ENCODE peak calls at places on chromosomes 11 and 22, in seven cellular contexts. M, V, Q, T, B, S and K are unnamed samples.

GRCh38 chr11:33588056-33588455 is 112.6 kb downstream of the C11orf91 start:
- DNase-seq in M (no peak), V (no peak), Q (no peak), T (no peak), B (no peak), S (peak), K (no peak)

GRCh38 chr11:75261902-75262361 is 21.4 kb downstream of the TPBGL start:
- DNase-seq in M (no peak), V (no peak), Q (no peak), T (no peak), B (no peak), S (no peak), K (no peak)

GRCh38 chr11:69218946-69219720 is 63.4 kb downstream of the SMIM38 start:
- DNase-seq in M (no peak), V (no peak), Q (peak), T (no peak), B (no peak), S (peak), K (no peak)

GRCh38 chr11:28517621-28518020 is 409.4 kb downstream of the METTL15 start:
- DNase-seq in M (no peak), V (no peak), Q (no peak), T (no peak), B (no peak), S (no peak), K (no peak)

GRCh38 chr22:36540867-36541642 is 12.1 kb upstream of the EIF3D start:
- DNase-seq in M (no peak), V (no peak), Q (no peak), T (peak), B (no peak), S (peak), K (no peak)

GRCh38 chr11:31874631-31875191 is 63.6 kb upstream of the PAX6 start:
- DNase-seq in M (no peak), V (peak), Q (no peak), T (peak), B (no peak), S (no peak), K (no peak)

GRCh38 chr11:113317297-113317696 is 2.9 kb downstream of the TTC12 start:
- DNase-seq in M (no peak), V (no peak), Q (no peak), T (peak), B (no peak), S (no peak), K (no peak)

GRCh38 chr11:84261707-84262106 is 975.5 kb upstream of the CCDC90B start:
- DNase-seq in M (peak), V (no peak), Q (peak), T (peak), B (peak), S (peak), K (no peak)

GRCh38 chr11:2512431-2513407 is 67.9 kb downstream of the KCNQ1 start:
- DNase-seq in M (no peak), V (no peak), Q (peak), T (no peak), B (no peak), S (no peak), K (no peak)

GRCh38 chr11:69325446-69325845 is 31.5 kb downstream of the MYEOV start:
- DNase-seq in M (no peak), V (no peak), Q (peak), T (no peak), B (no peak), S (no peak), K (no peak)

GRCh38 chr22:37488337-37489135 is 2.4 kb upstream of the MFNG start:
- DNase-seq in M (no peak), V (no peak), Q (no peak), T (no peak), B (no peak), S (no peak), K (no peak)

GRCh38 chr22:43442386-43443060 is 30.7 kb downstream of the MPPED1 start:
- DNase-seq in M (no peak), V (no peak), Q (peak), T (no peak), B (no peak), S (no peak), K (no peak)

GRCh38 chr11:70394211-70394950 is 3.9 kb upstream of the CTTN start:
- DNase-seq in M (no peak), V (no peak), Q (no peak), T (no peak), B (no peak), S (no peak), K (no peak)

GRCh38 chr11:118688851-118689502 is 9.5 kb upstream of the TREH start:
- DNase-seq in M (no peak), V (no peak), Q (no peak), T (no peak), B (no peak), S (no peak), K (no peak)

GRCh38 chr22:42805016-42805997 is 51.8 kb downstream of the ARFGAP3 start:
- DNase-seq in M (no peak), V (no peak), Q (peak), T (no peak), B (no peak), S (no peak), K (no peak)

GRCh38 chr11:72229336-72229924 is 4.9 kb downstream of the INPPL1 start:
- DNase-seq in M (no peak), V (no peak), Q (no peak), T (no peak), B (no peak), S (no peak), K (no peak)

GRCh38 chr11:2590131-2590950 is 109.5 kb downstream of the KCNQ1OT1 start:
- DNase-seq in M (no peak), V (no peak), Q (no peak), T (no peak), B (no peak), S (no peak), K (no peak)

GRCh38 chr11:116913000-116913399 is 75.6 kb upstream of the APOA1 start:
- DNase-seq in M (peak), V (no peak), Q (no peak), T (no peak), B (no peak), S (no peak), K (peak)

GRCh38 chr11:1836011-1836945 is 1.5 kb downstream of the SYT8 start:
- DNase-seq in M (no peak), V (no peak), Q (no peak), T (no peak), B (no peak), S (no peak), K (no peak)

DNA sequence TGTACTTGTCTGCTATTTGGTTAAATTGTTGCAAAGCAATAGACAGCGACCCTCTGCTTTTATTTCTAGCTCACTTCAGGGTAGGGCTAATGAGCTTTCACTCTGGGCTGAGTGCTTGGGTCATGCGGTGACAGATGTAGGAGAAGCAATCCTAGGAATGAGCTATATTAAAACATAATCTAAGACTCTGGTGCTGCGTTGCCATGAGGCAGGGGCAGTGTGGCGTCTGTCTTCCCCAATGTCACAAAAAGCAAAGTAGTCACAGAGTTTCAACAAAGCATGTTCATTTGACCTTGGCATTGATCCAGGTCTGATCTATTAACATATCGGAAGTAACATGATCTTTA is 55.5 kb upstream of the GRAMD1B start:
- DNase-seq in M (no peak), V (no peak), Q (no peak), T (no peak), B (no peak), S (no peak), K (no peak)
- H4K8ac ChIP-seq in M (no peak), V (no peak), Q (no peak), T (no peak), B (no peak), S (no peak), K (no peak)

GRCh38 chr22:48316876-48317250 is 1510.8 kb downstream of the BRD1 start:
- DNase-seq in M (no peak), V (no peak), Q (peak), T (no peak), B (no peak), S (no peak), K (no peak)
- H4K8ac ChIP-seq in M (no peak), V (no peak), Q (no peak), T (no peak), B (no peak), S (no peak), K (no peak)

DNA sequence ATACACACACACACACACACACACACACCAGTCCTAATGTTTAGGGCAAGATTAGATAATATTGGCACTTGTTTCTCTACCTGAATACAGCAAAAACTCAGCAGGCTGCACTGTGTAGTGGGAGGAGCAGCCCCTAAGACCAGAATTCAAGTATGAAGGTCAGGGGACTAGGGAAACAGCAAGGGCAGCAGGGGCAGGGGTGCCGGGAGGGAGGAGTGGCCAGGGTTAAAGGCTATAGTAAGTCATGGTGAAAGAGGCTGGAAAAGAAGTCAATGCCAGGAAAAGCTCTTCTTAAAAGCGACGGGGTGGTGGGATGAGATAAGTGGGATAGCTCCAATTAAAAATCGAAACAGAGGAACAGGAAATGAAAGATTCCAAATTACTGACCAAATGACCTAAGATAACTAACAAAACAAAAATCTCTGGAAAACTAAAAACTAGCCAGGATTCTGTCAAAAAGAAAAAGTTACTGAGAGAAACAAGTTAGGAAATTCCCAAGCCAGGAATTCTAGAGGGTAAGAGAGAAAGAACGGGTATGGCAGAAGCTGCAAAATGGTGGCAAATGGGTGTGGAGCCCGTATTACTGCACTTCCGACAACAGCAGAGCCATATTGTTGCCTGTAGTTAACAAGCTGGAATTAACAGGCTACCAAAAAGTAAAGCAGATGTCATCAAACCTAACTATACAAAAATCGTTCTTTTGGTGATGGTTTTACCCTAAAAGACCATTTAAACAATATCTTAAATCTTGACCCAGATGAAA is 1.3 kb downstream of the ASCL3 start:
- DNase-seq in M (no peak), V (no peak), Q (no peak), T (no peak), B (no peak), S (no peak), K (no peak)
- H4K8ac ChIP-seq in M (no peak), V (no peak), Q (no peak), T (no peak), B (no peak), S (no peak), K (no peak)

DNA sequence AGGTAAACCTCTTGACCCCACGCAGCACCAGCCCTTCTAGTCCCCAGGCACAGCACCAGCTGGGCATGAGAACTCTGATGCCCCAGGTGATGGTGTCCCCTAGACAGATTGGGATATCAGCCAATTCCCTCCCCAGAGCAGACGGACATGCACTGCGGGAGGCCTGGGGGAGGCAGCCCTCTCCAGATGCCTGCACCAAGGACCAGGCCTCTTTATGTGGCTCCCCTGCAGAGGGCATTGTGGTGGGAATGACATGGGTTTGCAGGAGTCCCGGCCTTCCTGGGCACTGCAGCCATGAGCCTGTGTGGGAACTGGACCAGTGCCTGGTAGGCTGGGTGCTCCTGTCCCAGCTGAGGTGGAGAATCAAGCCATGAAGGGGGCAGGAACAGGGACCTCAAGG is 25.9 kb downstream of the PPM1F start:
- DNase-seq in M (no peak), V (no peak), Q (no peak), T (no peak), B (no peak), S (no peak), K (no peak)
- H4K8ac ChIP-seq in M (no peak), V (no peak), Q (no peak), T (no peak), B (peak), S (no peak), K (no peak)

DNA sequence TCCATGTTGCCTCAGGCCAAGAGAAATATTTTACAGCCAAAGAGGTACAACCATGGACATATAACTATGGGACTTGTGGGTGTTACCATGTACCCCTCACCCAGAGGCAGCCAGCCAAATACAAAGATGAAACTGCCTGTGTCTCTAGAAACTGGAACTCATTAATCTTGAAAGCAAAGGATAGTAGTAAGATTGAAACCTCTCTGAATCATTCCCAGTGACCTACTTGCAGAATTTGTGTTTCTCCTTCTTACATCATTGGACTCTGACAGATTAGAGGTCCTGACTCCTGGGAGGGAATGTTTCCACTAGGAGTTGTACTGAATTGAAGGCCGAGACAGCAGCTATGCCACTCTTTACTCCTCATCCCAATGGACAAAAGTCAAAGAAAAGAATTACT is 257.4 kb upstream of the UBASH3B start:
- DNase-seq in M (no peak), V (no peak), Q (no peak), T (no peak), B (no peak), S (no peak), K (peak)
- H4K8ac ChIP-seq in M (no peak), V (no peak), Q (no peak), T (no peak), B (no peak), S (no peak), K (no peak)

GRCh38 chr11:67369801-67370284 is 3.6 kb downstream of the CLCF1 start:
- DNase-seq in M (peak), V (no peak), Q (no peak), T (no peak), B (no peak), S (peak), K (peak)

GRCh38 chr11:67368621-67369020 is 4.8 kb downstream of the CLCF1 start:
- DNase-seq in M (no peak), V (no peak), Q (no peak), T (no peak), B (no peak), S (no peak), K (no peak)

GRCh38 chr11:67367836-67368227 is 5.6 kb downstream of the CLCF1 start:
- DNase-seq in M (no peak), V (no peak), Q (no peak), T (no peak), B (no peak), S (no peak), K (no peak)

GRCh38 chr11:67370351-67371076 is 2.9 kb downstream of the CLCF1 start:
- DNase-seq in M (peak), V (no peak), Q (no peak), T (no peak), B (no peak), S (no peak), K (peak)

GRCh38 chr11:67369275-67369674 is 4.1 kb downstream of the CLCF1 start:
- DNase-seq in M (no peak), V (no peak), Q (no peak), T (no peak), B (no peak), S (no peak), K (no peak)
- H4K8ac ChIP-seq in M (no peak), V (no peak), Q (no peak), T (no peak), B (no peak), S (peak), K (no peak)

DNA sequence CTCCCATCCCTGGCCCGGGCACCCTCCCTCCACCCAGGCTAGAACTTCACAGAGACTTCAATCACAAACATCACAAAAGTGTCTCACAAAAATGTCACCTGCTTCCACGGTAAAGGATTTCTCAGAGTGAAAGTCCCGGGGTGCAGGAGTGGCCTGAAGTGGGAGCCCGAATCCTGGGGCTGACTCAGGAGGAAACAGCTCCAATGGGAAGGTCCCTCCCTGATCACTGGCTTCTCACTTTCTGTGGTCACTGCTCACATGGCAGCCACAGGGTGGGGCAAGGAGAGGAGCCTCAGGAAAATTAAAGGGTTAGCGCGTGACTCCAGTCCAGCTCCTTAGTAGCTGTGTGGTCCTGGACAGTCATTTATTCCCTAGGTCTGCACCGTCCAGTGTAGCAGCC is 564.5 kb upstream of the B3GAT1 start:
- DNase-seq in M (no peak), V (no peak), Q (no peak), T (no peak), B (no peak), S (no peak), K (no peak)
- H4K8ac ChIP-seq in M (no peak), V (no peak), Q (no peak), T (no peak), B (no peak), S (no peak), K (no peak)

GRCh38 chr11:47500121-47500520 is 51.2 kb upstream of the RAPSN start:
- DNase-seq in M (no peak), V (no peak), Q (no peak), T (no peak), B (no peak), S (no peak), K (no peak)
- H4K8ac ChIP-seq in M (no peak), V (no peak), Q (no peak), T (no peak), B (no peak), S (no peak), K (no peak)

GRCh38 chr11:86041975-86042378 is 26.9 kb downstream of the PICALM start:
- DNase-seq in M (peak), V (peak), Q (peak), T (peak), B (peak), S (peak), K (peak)
- H4K8ac ChIP-seq in M (no peak), V (no peak), Q (no peak), T (no peak), B (no peak), S (no peak), K (no peak)